ENCODE peak calls at places on chromosomes 3 and 15, in seven cellular contexts. Y is HuH-7.5; S is stimulated activated CD4-positive, alpha-beta T cell treated with anti-CD3 and anti-CD28 coated beads, TNF-alpha, amount 100 ng/mL, for 1 hour; B is DMS 273 treated with DMSO at 0.1 percent for 48 hours; Z is stimulated activated naive CD4-positive, alpha-beta T cell; Q is substantia nigra; D is activated T-helper 1 cell treated with anti-CD3 and anti-CD28 coated beads, Interleukin-12 subunit alpha, Interleukin-12 subunit beta, Interleukin-2, Interleukin-4 antibody, amounts not matched to agents 30 ng/mL and 10 ng/mL and 1 ng/mL, durations not matched to agents 14 hours and 24 hours and 36 hours. G is an unnamed sample.

GRCh38 chr3:128753715-128754114 is 27.7 kb downstream of the RAB7A start:
- DNase-seq in Y (no peak), S (no peak), B (no peak), Z (no peak), Q (no peak), D (no peak), G (no peak)

GRCh38 chr3:35635931-35636683 is 3.2 kb upstream of the ARPP21 start:
- DNase-seq in Y (no peak), S (no peak), B (no peak), Z (no peak), Q (no peak), D (no peak), G (no peak)

GRCh38 chr3:128808672-128809071 is 70.7 kb upstream of the ACAD9 start:
- DNase-seq in Y (no peak), S (no peak), B (no peak), Z (no peak), Q (no peak), D (no peak), G (no peak)

GRCh38 chr15:25401511-25401910 is 37.3 kb downstream of the UBE3A start:
- DNase-seq in Y (no peak), S (no peak), B (no peak), Z (no peak), Q (no peak), D (no peak), G (no peak)

GRCh38 chr15:60651734-60652141 is 172.8 kb upstream of the ICE2 start:
- DNase-seq in Y (no peak), S (no peak), B (peak; percentile 2), Z (no peak), Q (no peak), D (no peak), G (no peak)

GRCh38 chr3:82973810-82974209 is 1212.4 kb upstream of the GBE1 start:
- DNase-seq in Y (no peak), S (no peak), B (no peak), Z (no peak), Q (no peak), D (no peak), G (no peak)

GRCh38 chr3:143002083-143002712 is 828 bp downstream of the U2SURP start:
- DNase-seq in Y (no peak), S (no peak), B (peak; percentile 57), Z (no peak), Q (no peak), D (no peak), G (peak; percentile 21)

GRCh38 chr3:52811452-52812011 is 16.9 kb downstream of the ITIH3 start:
- DNase-seq in Y (peak; percentile 36), S (no peak), B (no peak), Z (no peak), Q (no peak), D (no peak), G (no peak)

GRCh38 chr3:127135241-127136023 is 57.5 kb upstream of the PRR23E start:
- DNase-seq in Y (no peak), S (no peak), B (no peak), Z (no peak), Q (no peak), D (no peak), G (peak; percentile 41)

GRCh38 chr15:61474796-61475195 is 245.7 kb upstream of the RORA start:
- DNase-seq in Y (no peak), S (no peak), B (no peak), Z (no peak), Q (no peak), D (no peak), G (no peak)

GRCh38 chr3:42755681-42756578 is 17.1 kb downstream of the CCDC13 start:
- DNase-seq in Y (peak; percentile 52), S (no peak), B (no peak), Z (no peak), Q (no peak), D (no peak), G (peak; percentile 24)